ENCODE peak calls at places on chromosomes 1 and 21, in four cellular contexts. I is tibial nerve, D is pancreas, E is RPMI7951. K is an unnamed sample.

GRCh38 chr1:199020904-199021303 is 382.1 kb downstream of the PTPRC start:
- DNase-seq in I (no peak), E (no peak), D (no peak), K (no peak)

GRCh38 chr1:183996036-183996376 is 41.5 kb downstream of the COLGALT2 start:
- DNase-seq in D (no peak), E (no peak), I (no peak), K (no peak)

GRCh38 chr1:202584707-202585590 is 125.3 kb downstream of the SYT2 start:
- DNase-seq in I (no peak), D (no peak), E (no peak), K (no peak)

GRCh38 chr1:15702722-15703550 is 18.8 kb downstream of the PLEKHM2 start:
- DNase-seq in D (peak; percentile 31), I (peak; percentile 31), E (no peak), K (no peak)

GRCh38 chr1:109485001-109485400 is 1.3 kb downstream of the ATXN7L2 start:
- DNase-seq in D (no peak), I (no peak), E (no peak), K (no peak)

GRCh38 chr1:47993356-47993755 is 3.8 kb downstream of the TRABD2B start:
- DNase-seq in E (no peak), I (no peak), D (no peak), K (no peak)

GRCh38 chr1:193221641-193222040 is 35.2 kb upstream of the B3GALT2 start:
- DNase-seq in D (no peak), I (no peak), E (peak; percentile 35), K (no peak)

GRCh38 chr1:11918779-11919519 is 7.3 kb downstream of the KIAA2013 start:
- DNase-seq in I (no peak), E (peak; percentile 84), D (no peak), K (no peak)

GRCh38 chr1:248820041-248820585 is 5.6 kb downstream of the SH3BP5L start:
- DNase-seq in D (no peak), I (no peak), E (no peak), K (peak; percentile 19)

GRCh38 chr1:116268211-116268610 is 104.8 kb upstream of the ATP1A1 start:
- DNase-seq in D (peak; percentile 18), I (peak; percentile 9), E (peak; percentile 43), K (peak; percentile 85)

GRCh38 chr1:145690587-145691558 is 16.3 kb downstream of the PDZK1 start:
- DNase-seq in D (no peak), E (peak; percentile 89), I (no peak), K (no peak)

GRCh38 chr21:35083246-35083645 is 34.1 kb upstream of the RUNX1 start:
- DNase-seq in I (no peak), E (no peak), D (no peak), K (no peak)

GRCh38 chr21:44869860-44870747 is 3.4 kb downstream of the PTTG1IP start:
- DNase-seq in D (peak; percentile 24), E (peak; percentile 97), I (peak; percentile 65), K (no peak)

K was measured in ureter.